ENCODE peak calls at places on chromosome 3, in seven cellular contexts. One of them, this sample, is unnamed.

GRCh38 chr3:82080792-82081191 is 319.3 kb upstream of the GBE1 start:
- DNase-seq in NCI-H1092 treated with DMSO at 0.1 percent for 48 hours: no peak
- DNase-seq in NCI-H446 treated with DMSO at 0.1 percent for 48 hours: no peak
- DNase-seq in stimulated activated CD8-positive, alpha-beta memory T cell treated with anti-CD3 and anti-CD28 coated beads, Interleukin-7, amount 100 ng/mL, for 1 hour: no peak
- DNase-seq in transverse colon: no peak
- DNase-seq in NCI-H2081: no peak
- DNase-seq in Right ventricle myocardium superior: no peak
- DNase-seq in this sample: no peak

GRCh38 chr3:100759162-100759561 is 49.9 kb downstream of the TFG start:
- DNase-seq in NCI-H1092 treated with DMSO at 0.1 percent for 48 hours: no peak
- DNase-seq in NCI-H446 treated with DMSO at 0.1 percent for 48 hours: no peak
- DNase-seq in stimulated activated CD8-positive, alpha-beta memory T cell treated with anti-CD3 and anti-CD28 coated beads, Interleukin-7, amount 100 ng/mL, for 1 hour: no peak
- DNase-seq in transverse colon: no peak
- DNase-seq in NCI-H2081: no peak
- DNase-seq in Right ventricle myocardium superior: no peak
- DNase-seq in this sample: no peak

GRCh38 chr3:126414406-126414805 is 19.7 kb downstream of the CFAP100 start:
- DNase-seq in NCI-H1092 treated with DMSO at 0.1 percent for 48 hours: no peak
- DNase-seq in NCI-H446 treated with DMSO at 0.1 percent for 48 hours: no peak
- DNase-seq in stimulated activated CD8-positive, alpha-beta memory T cell treated with anti-CD3 and anti-CD28 coated beads, Interleukin-7, amount 100 ng/mL, for 1 hour: no peak
- DNase-seq in transverse colon: no peak
- DNase-seq in NCI-H2081: no peak
- DNase-seq in Right ventricle myocardium superior: no peak
- DNase-seq in this sample: no peak

GRCh38 chr3:42763023-42763422 is 10.0 kb downstream of the CCDC13 start:
- DNase-seq in NCI-H1092 treated with DMSO at 0.1 percent for 48 hours: no peak
- DNase-seq in NCI-H446 treated with DMSO at 0.1 percent for 48 hours: no peak
- DNase-seq in stimulated activated CD8-positive, alpha-beta memory T cell treated with anti-CD3 and anti-CD28 coated beads, Interleukin-7, amount 100 ng/mL, for 1 hour: no peak
- DNase-seq in transverse colon: no peak
- DNase-seq in NCI-H2081: no peak
- DNase-seq in Right ventricle myocardium superior: no peak
- DNase-seq in this sample: no peak

GRCh38 chr3:48446425-48447193 is at the start of gene ATRIP:
- DNase-seq in NCI-H1092 treated with DMSO at 0.1 percent for 48 hours: peak
- DNase-seq in NCI-H446 treated with DMSO at 0.1 percent for 48 hours: peak
- DNase-seq in stimulated activated CD8-positive, alpha-beta memory T cell treated with anti-CD3 and anti-CD28 coated beads, Interleukin-7, amount 100 ng/mL, for 1 hour: peak
- DNase-seq in transverse colon: peak
- DNase-seq in NCI-H2081: peak
- DNase-seq in Right ventricle myocardium superior: peak
- DNase-seq in this sample: peak

GRCh38 chr3:49213541-49213943 is 42.1 kb downstream of the KLHDC8B start:
- DNase-seq in NCI-H1092 treated with DMSO at 0.1 percent for 48 hours: no peak
- DNase-seq in NCI-H446 treated with DMSO at 0.1 percent for 48 hours: no peak
- DNase-seq in stimulated activated CD8-positive, alpha-beta memory T cell treated with anti-CD3 and anti-CD28 coated beads, Interleukin-7, amount 100 ng/mL, for 1 hour: no peak
- DNase-seq in transverse colon: no peak
- DNase-seq in NCI-H2081: no peak
- DNase-seq in Right ventricle myocardium superior: no peak
- DNase-seq in this sample: no peak

GRCh38 chr3:190577225-190577624 is 63.3 kb downstream of the IL1RAP start:
- DNase-seq in NCI-H1092 treated with DMSO at 0.1 percent for 48 hours: no peak
- DNase-seq in NCI-H446 treated with DMSO at 0.1 percent for 48 hours: no peak
- DNase-seq in stimulated activated CD8-positive, alpha-beta memory T cell treated with anti-CD3 and anti-CD28 coated beads, Interleukin-7, amount 100 ng/mL, for 1 hour: no peak
- DNase-seq in transverse colon: no peak
- DNase-seq in NCI-H2081: no peak
- DNase-seq in Right ventricle myocardium superior: no peak
- DNase-seq in this sample: no peak

GRCh38 chr3:68018275-68018674 is 363.9 kb upstream of the SUCLG2 start:
- DNase-seq in NCI-H1092 treated with DMSO at 0.1 percent for 48 hours: no peak
- DNase-seq in NCI-H446 treated with DMSO at 0.1 percent for 48 hours: no peak
- DNase-seq in stimulated activated CD8-positive, alpha-beta memory T cell treated with anti-CD3 and anti-CD28 coated beads, Interleukin-7, amount 100 ng/mL, for 1 hour: no peak
- DNase-seq in transverse colon: no peak
- DNase-seq in NCI-H2081: no peak
- DNase-seq in Right ventricle myocardium superior: no peak
- DNase-seq in this sample: no peak

GRCh38 chr3:136630911-136631310 is 121.3 kb downstream of the STAG1 start:
- DNase-seq in NCI-H1092 treated with DMSO at 0.1 percent for 48 hours: no peak
- DNase-seq in NCI-H446 treated with DMSO at 0.1 percent for 48 hours: peak
- DNase-seq in stimulated activated CD8-positive, alpha-beta memory T cell treated with anti-CD3 and anti-CD28 coated beads, Interleukin-7, amount 100 ng/mL, for 1 hour: no peak
- DNase-seq in transverse colon: no peak
- DNase-seq in NCI-H2081: no peak
- DNase-seq in Right ventricle myocardium superior: no peak
- DNase-seq in this sample: no peak

GRCh38 chr3:172530566-172530965 is 7.3 kb upstream of the TNFSF10 start:
- DNase-seq in NCI-H1092 treated with DMSO at 0.1 percent for 48 hours: no peak
- DNase-seq in NCI-H446 treated with DMSO at 0.1 percent for 48 hours: no peak
- DNase-seq in stimulated activated CD8-positive, alpha-beta memory T cell treated with anti-CD3 and anti-CD28 coated beads, Interleukin-7, amount 100 ng/mL, for 1 hour: no peak
- DNase-seq in transverse colon: no peak
- DNase-seq in NCI-H2081: no peak
- DNase-seq in Right ventricle myocardium superior: no peak
- DNase-seq in this sample: no peak

GRCh38 chr3:127887321-127887720 is 27.7 kb upstream of the KBTBD12 start:
- DNase-seq in NCI-H1092 treated with DMSO at 0.1 percent for 48 hours: no peak
- DNase-seq in NCI-H446 treated with DMSO at 0.1 percent for 48 hours: no peak
- DNase-seq in stimulated activated CD8-positive, alpha-beta memory T cell treated with anti-CD3 and anti-CD28 coated beads, Interleukin-7, amount 100 ng/mL, for 1 hour: no peak
- DNase-seq in transverse colon: no peak
- DNase-seq in NCI-H2081: no peak
- DNase-seq in Right ventricle myocardium superior: no peak
- DNase-seq in this sample: no peak

GRCh38 chr3:133662256-133662773 is 574 bp upstream of the TOPBP1 start:
- DNase-seq in NCI-H1092 treated with DMSO at 0.1 percent for 48 hours: peak
- DNase-seq in NCI-H446 treated with DMSO at 0.1 percent for 48 hours: peak
- DNase-seq in stimulated activated CD8-positive, alpha-beta memory T cell treated with anti-CD3 and anti-CD28 coated beads, Interleukin-7, amount 100 ng/mL, for 1 hour: no peak
- DNase-seq in transverse colon: no peak
- DNase-seq in NCI-H2081: peak
- DNase-seq in Right ventricle myocardium superior: no peak
- DNase-seq in this sample: no peak

GRCh38 chr3:67335813-67336212 is 318.6 kb downstream of the SUCLG2 start:
- DNase-seq in NCI-H1092 treated with DMSO at 0.1 percent for 48 hours: no peak
- DNase-seq in NCI-H446 treated with DMSO at 0.1 percent for 48 hours: no peak
- DNase-seq in stimulated activated CD8-positive, alpha-beta memory T cell treated with anti-CD3 and anti-CD28 coated beads, Interleukin-7, amount 100 ng/mL, for 1 hour: no peak
- DNase-seq in transverse colon: no peak
- DNase-seq in NCI-H2081: no peak
- DNase-seq in Right ventricle myocardium superior: no peak
- DNase-seq in this sample: no peak

GRCh38 chr3:46716461-46717441 is 918 bp downstream of the PRSS50 start:
- DNase-seq in NCI-H1092 treated with DMSO at 0.1 percent for 48 hours: no peak
- DNase-seq in NCI-H446 treated with DMSO at 0.1 percent for 48 hours: no peak
- DNase-seq in stimulated activated CD8-positive, alpha-beta memory T cell treated with anti-CD3 and anti-CD28 coated beads, Interleukin-7, amount 100 ng/mL, for 1 hour: no peak
- DNase-seq in transverse colon: no peak
- DNase-seq in NCI-H2081: no peak
- DNase-seq in Right ventricle myocardium superior: peak
- DNase-seq in this sample: peak